ENCODE peak calls at places on chromosome 15, in ten cellular contexts. One of them, this sample, is unnamed.

GRCh38 chr15:45134682-45135604 is 5.1 kb downstream of the DUOX1 start:
- DNase-seq in T-cell: no peak
- DNase-seq in NCI-H187 treated with DMSO at 0.1 percent for 48 hours: no peak
- DNase-seq in pons: no peak
- DNase-seq in germinal center: no peak
- DNase-seq in OCI-LY7: no peak
- DNase-seq in RWPE2: peak; percentile 77
- DNase-seq in NCI-H1417: no peak
- DNase-seq in GF-D8: no peak
- DNase-seq in left lung: no peak
- DNase-seq in this sample: no peak

GRCh38 chr15:76180321-76180720 is 120.5 kb downstream of the TMEM266 start:
- DNase-seq in left lung: no peak
- DNase-seq in OCI-LY7: no peak
- DNase-seq in NCI-H187 treated with DMSO at 0.1 percent for 48 hours: no peak
- DNase-seq in NCI-H1417: no peak
- DNase-seq in GF-D8: no peak
- DNase-seq in RWPE2: no peak
- DNase-seq in T-cell: no peak
- DNase-seq in germinal center: no peak
- DNase-seq in pons: no peak
- DNase-seq in this sample: no peak

GRCh38 chr15:40055576-40056293 is 16.8 kb upstream of the SRP14 start:
- DNase-seq in germinal center: no peak
- DNase-seq in pons: no peak
- DNase-seq in left lung: no peak
- DNase-seq in OCI-LY7: no peak
- DNase-seq in RWPE2: no peak
- DNase-seq in NCI-H1417: no peak
- DNase-seq in GF-D8: peak; percentile 39
- DNase-seq in NCI-H187 treated with DMSO at 0.1 percent for 48 hours: no peak
- DNase-seq in T-cell: no peak
- DNase-seq in this sample: no peak

GRCh38 chr15:51375966-51376640 is 34.6 kb downstream of the GLDN start:
- DNase-seq in pons: no peak
- DNase-seq in T-cell: no peak
- DNase-seq in NCI-H1417: no peak
- DNase-seq in germinal center: no peak
- DNase-seq in RWPE2: no peak
- DNase-seq in NCI-H187 treated with DMSO at 0.1 percent for 48 hours: no peak
- DNase-seq in OCI-LY7: no peak
- DNase-seq in left lung: no peak
- DNase-seq in GF-D8: no peak
- DNase-seq in this sample: no peak

GRCh38 chr15:89495638-89496145 is 691 bp downstream of the RHCG start:
- DNase-seq in NCI-H1417: no peak
- DNase-seq in germinal center: no peak
- DNase-seq in left lung: no peak
- DNase-seq in RWPE2: peak; percentile 57
- DNase-seq in NCI-H187 treated with DMSO at 0.1 percent for 48 hours: no peak
- DNase-seq in GF-D8: no peak
- DNase-seq in pons: no peak
- DNase-seq in OCI-LY7: no peak
- DNase-seq in T-cell: no peak
- DNase-seq in this sample: no peak

GRCh38 chr15:89177633-89178306 is 43.6 kb downstream of the RLBP1 start:
- DNase-seq in OCI-LY7: peak; percentile 69
- DNase-seq in left lung: no peak
- DNase-seq in pons: peak; percentile 89
- DNase-seq in T-cell: peak; percentile 53
- DNase-seq in GF-D8: no peak
- DNase-seq in NCI-H187 treated with DMSO at 0.1 percent for 48 hours: no peak
- DNase-seq in RWPE2: no peak
- DNase-seq in germinal center: peak; percentile 52
- DNase-seq in NCI-H1417: peak; percentile 68
- DNase-seq in this sample: peak; percentile 40

GRCh38 chr15:100788731-100789105 is 90.9 kb upstream of the ALDH1A3 start:
- DNase-seq in pons: no peak
- DNase-seq in left lung: no peak
- DNase-seq in NCI-H1417: no peak
- DNase-seq in GF-D8: no peak
- DNase-seq in NCI-H187 treated with DMSO at 0.1 percent for 48 hours: no peak
- DNase-seq in OCI-LY7: no peak
- DNase-seq in germinal center: no peak
- DNase-seq in T-cell: no peak
- DNase-seq in RWPE2: no peak
- DNase-seq in this sample: no peak

GRCh38 chr15:66212471-66212870 is 41.1 kb downstream of the MEGF11 start:
- DNase-seq in T-cell: no peak
- DNase-seq in NCI-H1417: no peak
- DNase-seq in pons: no peak
- DNase-seq in OCI-LY7: no peak
- DNase-seq in left lung: no peak
- DNase-seq in germinal center: no peak
- DNase-seq in RWPE2: peak; percentile 44
- DNase-seq in GF-D8: no peak
- DNase-seq in NCI-H187 treated with DMSO at 0.1 percent for 48 hours: no peak
- DNase-seq in this sample: no peak

GRCh38 chr15:36905908-36906307 is 194.4 kb downstream of the MEIS2 start:
- DNase-seq in RWPE2: no peak
- DNase-seq in left lung: no peak
- DNase-seq in GF-D8: no peak
- DNase-seq in OCI-LY7: no peak
- DNase-seq in pons: no peak
- DNase-seq in NCI-H187 treated with DMSO at 0.1 percent for 48 hours: no peak
- DNase-seq in T-cell: no peak
- DNase-seq in germinal center: no peak
- DNase-seq in NCI-H1417: no peak
- DNase-seq in this sample: no peak

GRCh38 chr15:72173401-72173800 is 24.2 kb downstream of the GRAMD2A start:
- DNase-seq in RWPE2: no peak
- DNase-seq in OCI-LY7: no peak
- DNase-seq in left lung: no peak
- DNase-seq in germinal center: no peak
- DNase-seq in GF-D8: no peak
- DNase-seq in T-cell: no peak
- DNase-seq in pons: no peak
- DNase-seq in NCI-H187 treated with DMSO at 0.1 percent for 48 hours: no peak
- DNase-seq in NCI-H1417: no peak
- DNase-seq in this sample: no peak

GRCh38 chr15:92418864-92419263 is 25.2 kb downstream of the ST8SIA2 start:
- DNase-seq in NCI-H1417: no peak
- DNase-seq in pons: no peak
- DNase-seq in GF-D8: no peak
- DNase-seq in NCI-H187 treated with DMSO at 0.1 percent for 48 hours: no peak
- DNase-seq in germinal center: no peak
- DNase-seq in left lung: no peak
- DNase-seq in OCI-LY7: no peak
- DNase-seq in RWPE2: no peak
- DNase-seq in T-cell: no peak
- DNase-seq in this sample: no peak

GRCh38 chr15:67805871-67806538 is 19.3 kb upstream of the SKOR1 start:
- DNase-seq in OCI-LY7: no peak
- DNase-seq in NCI-H187 treated with DMSO at 0.1 percent for 48 hours: no peak
- DNase-seq in T-cell: no peak
- DNase-seq in germinal center: no peak
- DNase-seq in GF-D8: no peak
- DNase-seq in RWPE2: no peak
- DNase-seq in NCI-H1417: no peak
- DNase-seq in pons: no peak
- DNase-seq in left lung: peak; percentile 44
- DNase-seq in this sample: no peak

GRCh38 chr15:51030649-51031316 is 63.9 kb downstream of the TNFAIP8L3 start:
- DNase-seq in left lung: no peak
- DNase-seq in pons: no peak
- DNase-seq in T-cell: no peak
- DNase-seq in OCI-LY7: no peak
- DNase-seq in NCI-H187 treated with DMSO at 0.1 percent for 48 hours: no peak
- DNase-seq in GF-D8: no peak
- DNase-seq in NCI-H1417: no peak
- DNase-seq in RWPE2: no peak
- DNase-seq in germinal center: no peak
- DNase-seq in this sample: no peak

GRCh38 chr15:52257734-52258062 is 37.9 kb downstream of the MYO5C start:
- DNase-seq in left lung: no peak
- DNase-seq in RWPE2: peak; percentile 59
- DNase-seq in NCI-H1417: peak; percentile 59
- DNase-seq in GF-D8: no peak
- DNase-seq in T-cell: no peak
- DNase-seq in NCI-H187 treated with DMSO at 0.1 percent for 48 hours: no peak
- DNase-seq in OCI-LY7: no peak
- DNase-seq in pons: no peak
- DNase-seq in germinal center: no peak
- DNase-seq in this sample: no peak

This sample was measured in MV-4-11.